ENCODE peak calls at places on chromosomes 11 and 22, in six cellular contexts. J, Z, W, D, R and X are unnamed samples.

GRCh38 chr11:74265256-74265655 is 46.2 kb downstream of the P4HA3 start:
- DNase-seq in Z (no peak), R (no peak), D (no peak), W (no peak), J (no peak), X (no peak)

GRCh38 chr11:27204527-27204926 is 158.5 kb downstream of the CCDC34 start:
- DNase-seq in Z (no peak), D (no peak), J (no peak), W (peak; percentile 15), R (peak; percentile 66), X (peak; percentile 74)

GRCh38 chr11:126793596-126793995 is 207.0 kb downstream of the KIRREL3 start:
- DNase-seq in J (no peak), W (no peak), R (no peak), D (no peak), Z (no peak), X (no peak)

GRCh38 chr11:44416776-44417175 is 106.8 kb upstream of the ALX4 start:
- DNase-seq in J (no peak), D (no peak), R (no peak), Z (no peak), W (no peak), X (peak; percentile 15)

GRCh38 chr11:11973866-11974265 is 34.6 kb downstream of the DKK3 start:
- DNase-seq in W (no peak), Z (no peak), J (no peak), D (no peak), R (no peak), X (no peak)

GRCh38 chr11:16787035-16787744 is 48.7 kb downstream of the C11orf58 start:
- DNase-seq in Z (no peak), R (no peak), D (no peak), J (no peak), W (no peak), X (peak; percentile 17)

GRCh38 chr11:128188346-128189115 is 398.8 kb downstream of the ETS1 start:
- DNase-seq in W (no peak), D (no peak), Z (no peak), R (no peak), J (no peak), X (no peak)

GRCh38 chr11:101707477-101707876 is 123.7 kb upstream of the TRPC6 start:
- DNase-seq in D (no peak), W (no peak), J (no peak), R (no peak), Z (no peak), X (peak; percentile 64)

GRCh38 chr11:111456859-111457730 is 55.1 kb downstream of the BTG4 start:
- DNase-seq in Z (no peak), D (no peak), R (no peak), W (no peak), J (no peak), X (no peak)

GRCh38 chr11:119380160-119380815 is 1.2 kb downstream of the USP2 start:
- DNase-seq in R (no peak), D (no peak), W (no peak), Z (no peak), J (no peak), X (no peak)

GRCh38 chr11:117457835-117458234 is 130.2 kb downstream of the CEP164 start:
- DNase-seq in Z (no peak), J (no peak), W (no peak), D (no peak), R (no peak), X (peak; percentile 54)

GRCh38 chr11:11426226-11426915 is 73.3 kb upstream of the CSNK2A3 start:
- DNase-seq in J (no peak), W (no peak), D (no peak), Z (no peak), R (no peak), X (no peak)

GRCh38 chr11:100830295-100830694 is 143.2 kb downstream of the ARHGAP42 start:
- DNase-seq in Z (no peak), J (no peak), R (no peak), D (peak; percentile 51), W (no peak), X (peak; percentile 48)

GRCh38 chr11:22785251-22785650 is 44.4 kb downstream of the SVIP start:
- DNase-seq in Z (no peak), R (no peak), D (no peak), J (no peak), W (no peak), X (no peak)

GRCh38 chr22:36215976-36216375 is 14.4 kb upstream of the APOL4 start:
- DNase-seq in Z (no peak), D (no peak), R (no peak), J (no peak), W (no peak), X (no peak)

GRCh38 chr11:68053981-68054812 is 15.4 kb downstream of the TCIRG1 start:
- DNase-seq in J (no peak), R (no peak), Z (no peak), W (no peak), D (no peak), X (peak; percentile 54)

GRCh38 chr11:57568330-57568766 is 876 bp upstream of the UBE2L6 start:
- DNase-seq in Z (peak; percentile 91), W (peak; percentile 56), R (peak; percentile 91), D (peak; percentile 85), J (no peak), X (peak; percentile 97)

GRCh38 chr11:128981254-128981653 is 38.6 kb upstream of the TP53AIP1 start:
- DNase-seq in D (peak; percentile 18), Z (no peak), J (no peak), R (no peak), W (no peak), X (no peak)

GRCh38 chr11:15563054-15563453 is 448.3 kb downstream of the INSC start:
- DNase-seq in D (no peak), W (no peak), J (no peak), Z (no peak), R (no peak), X (no peak)

GRCh38 chr22:26579331-26579886 is 10.5 kb downstream of the TPST2 start:
- DNase-seq in J (peak; percentile 29), R (peak; percentile 35), W (no peak), D (no peak), Z (peak; percentile 38), X (no peak)

GRCh38 chr11:130573767-130574166 is 125.3 kb downstream of the ADAMTS15 start:
- DNase-seq in Z (no peak), R (no peak), W (no peak), D (no peak), J (no peak), X (no peak)

GRCh38 chr11:11292839-11293238 is 60.2 kb downstream of the CSNK2A3 start:
- DNase-seq in R (no peak), Z (no peak), J (no peak), D (no peak), W (no peak), X (no peak)

GRCh38 chr11:19879309-19880087 is 166.9 kb downstream of the NAV2 start:
- DNase-seq in D (no peak), J (no peak), R (no peak), Z (no peak), W (no peak), X (no peak)

GRCh38 chr11:86988351-86988881 is 33.2 kb upstream of the FZD4 start:
- DNase-seq in R (no peak), J (no peak), Z (no peak), D (no peak), W (no peak), X (no peak)

GRCh38 chr22:36439481-36440271 is 41.8 kb downstream of the TXN2 start:
- DNase-seq in R (peak; percentile 65), Z (no peak), D (peak; percentile 98), W (no peak), J (no peak), X (peak; percentile 71)

GRCh38 chr11:75532200-75532972 is 6.6 kb upstream of the GDPD5 start:
- DNase-seq in R (peak; percentile 85), W (peak; percentile 56), J (peak; percentile 77), Z (peak; percentile 80), D (peak; percentile 61), X (peak; percentile 94)

GRCh38 chr22:35540600-35541253 is at the start of gene RASD2:
- DNase-seq in W (no peak), J (no peak), D (peak; percentile 51), R (peak; percentile 25), Z (no peak), X (peak; percentile 78)

GRCh38 chr11:93857413-93858185 is 7.2 kb upstream of the VSTM5 start:
- DNase-seq in Z (no peak), D (no peak), W (no peak), J (no peak), R (no peak), X (peak; percentile 41)

GRCh38 chr22:24772493-24773220 is 1.9 kb downstream of the PIWIL3 start:
- DNase-seq in W (peak; percentile 61), D (peak; percentile 74), R (no peak), J (no peak), Z (no peak), X (peak; percentile 87)

GRCh38 chr11:82701847-82702520 is 31.7 kb downstream of the FAM181B start:
- DNase-seq in J (no peak), Z (no peak), D (peak; percentile 31), W (peak; percentile 24), R (peak; percentile 22), X (peak; percentile 87)

GRCh38 chr11:10373340-10373739 is 68.5 kb downstream of the ADM start:
- DNase-seq in Z (no peak), W (no peak), R (no peak), D (peak; percentile 43), J (no peak), X (no peak)

DNA sequence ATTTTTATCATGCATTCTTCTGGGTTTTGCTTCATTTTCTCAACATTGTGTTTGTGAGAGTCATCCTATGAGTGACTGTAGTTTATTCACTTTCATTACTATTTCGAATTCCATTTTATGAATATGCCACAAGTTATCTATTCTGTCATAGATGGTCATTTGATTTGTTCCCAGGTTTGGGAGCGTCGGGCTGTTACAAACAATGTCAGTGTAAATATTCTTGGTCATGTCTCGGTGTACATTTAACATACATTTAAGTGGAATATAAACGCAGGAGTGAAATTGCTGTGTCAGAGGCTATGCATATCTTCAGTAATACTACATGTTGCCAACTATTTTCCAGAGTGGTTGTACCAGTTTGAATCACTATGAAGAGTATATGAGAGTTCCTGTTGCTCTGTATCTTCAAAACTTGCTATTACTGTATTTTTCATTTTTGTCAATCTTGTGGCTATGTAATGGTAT is 2.4 kb downstream of the TRIM44 start:
- DNase-seq in R (no peak), Z (no peak), J (no peak), W (no peak), D (no peak), X (no peak)
- H3K9me3 ChIP-seq in R (no peaks in the 10 kb centered on the region), Z (no peaks in the 10 kb centered on the region), J (peaks cover 27% of the 10 kb centered on the region), W (no peaks in the 10 kb centered on the region), D (peaks cover 28% of the 10 kb centered on the region), X (peaks cover 45% of the 10 kb centered on the region)

GRCh38 chr11:2649400-2649799 is 50.4 kb downstream of the KCNQ1OT1 start:
- DNase-seq in W (no peak), D (no peak), R (no peak), J (no peak), Z (no peak), X (no peak)
- H3K9me3 ChIP-seq in W (peaks cover 13% of the 10 kb centered on the region), D (peaks cover 100% of the 10 kb centered on the region), R (peaks cover 6% of the 10 kb centered on the region), J (peaks cover 55% of the 10 kb centered on the region), Z (peaks cover 8% of the 10 kb centered on the region), X (peaks cover 96% of the 10 kb centered on the region)

GRCh38 chr22:48887394-48888332 is 940.0 kb downstream of the BRD1 start:
- DNase-seq in J (no peak), Z (no peak), R (no peak), W (no peak), D (no peak), X (peak; percentile 5)
- H3K9me3 ChIP-seq in J (peaks cover 7% of the 10 kb centered on the region), Z (no peaks in the 10 kb centered on the region), R (no peaks in the 10 kb centered on the region), W (no peaks in the 10 kb centered on the region), D (peaks cover 3% of the 10 kb centered on the region), X (no peaks in the 10 kb centered on the region)

DNA sequence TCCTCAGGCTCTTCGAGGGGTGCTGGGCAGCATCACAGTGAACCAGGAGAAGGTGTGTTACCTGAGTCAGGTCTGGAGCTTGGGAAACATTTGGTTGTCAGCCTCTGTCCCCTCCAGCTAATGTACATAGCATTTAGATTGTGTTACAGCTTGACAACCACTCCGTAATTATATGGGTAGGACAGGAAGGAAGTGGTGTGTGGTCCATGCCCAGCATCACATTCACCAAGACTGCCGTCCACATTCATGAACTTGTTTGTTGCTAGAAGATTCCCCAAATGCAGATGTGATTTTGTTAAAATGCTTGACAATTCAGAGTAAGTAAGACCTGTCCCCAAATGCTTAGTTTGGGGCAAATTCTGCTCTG is 1482.7 kb downstream of the TBC1D22A start:
- DNase-seq in W (no peak), Z (no peak), R (no peak), J (no peak), D (no peak), X (no peak)
- H3K9me3 ChIP-seq in W (no peaks in the 10 kb centered on the region), Z (no peaks in the 10 kb centered on the region), R (no peaks in the 10 kb centered on the region), J (no peaks in the 10 kb centered on the region), D (no peaks in the 10 kb centered on the region), X (no peaks in the 10 kb centered on the region)